ENCODE peak calls at places on chromosomes 4 and X, in four cellular contexts. I, K, P and H are unnamed samples.

GRCh38 chr4:72558655-72559054 is 10.4 kb downstream of the ADAMTS3 start:
- DNase-seq in P (no peak), I (no peak), K (no peak), H (no peak)

GRCh38 chrX:74835566-74835965 is 89.7 kb downstream of the NEXMIF start:
- DNase-seq in I (no peak), P (no peak), K (no peak), H (no peak)

GRCh38 chrX:133859860-133860259 is 125.5 kb downstream of the GPC3 start:
- DNase-seq in I (no peak), P (no peak), K (peak; percentile 10), H (no peak)

GRCh38 chr4:109973529-109973905 is 60.8 kb downstream of the EGF start:
- DNase-seq in K (no peak), P (no peak), I (no peak), H (no peak)

GRCh38 chr4:181784881-181785280 is 458.3 kb upstream of the TENM3 start:
- DNase-seq in K (no peak), P (no peak), I (no peak), H (peak; percentile 29)

GRCh38 chr4:176945314-176945713 is 152.6 kb upstream of the VEGFC start:
- DNase-seq in P (no peak), K (no peak), I (no peak), H (no peak)

GRCh38 chrX:78303086-78303485 is 24.3 kb downstream of the CYSLTR1 start:
- DNase-seq in P (no peak), K (no peak), I (no peak), H (no peak)

GRCh38 chr4:85127653-85128052 is 161.2 kb upstream of the WDFY3 start:
- DNase-seq in I (peak; percentile 82), P (no peak), K (peak; percentile 22), H (peak; percentile 54)

GRCh38 chr4:74370912-74371311 is 6.0 kb downstream of the EREG start:
- DNase-seq in P (no peak), I (peak; percentile 41), K (peak; percentile 58), H (peak; percentile 44)

GRCh38 chrX:39848243-39848642 is 249.5 kb downstream of the BCOR start:
- DNase-seq in I (peak; percentile 39), K (no peak), P (no peak), H (no peak)

GRCh38 chrX:79036152-79036551 is 91.0 kb downstream of the P2RY10 start:
- DNase-seq in I (no peak), K (no peak), P (no peak), H (no peak)

GRCh38 chr4:152778656-152779512 is 646 bp downstream of the TIGD4 start:
- DNase-seq in P (no peak), I (peak; percentile 17), K (peak; percentile 25), H (peak; percentile 22)

GRCh38 chrX:75278991-75279390 is 5.1 kb downstream of the UPRT start:
- DNase-seq in I (no peak), P (no peak), K (peak; percentile 21), H (no peak)

GRCh38 chrX:24448762-24449161 is 16.3 kb upstream of the PDK3 start:
- DNase-seq in P (no peak), I (no peak), K (peak; percentile 1), H (no peak)

GRCh38 chr4:96175871-96176270 is 336.0 kb downstream of the PDHA2 start:
- DNase-seq in I (no peak), K (no peak), P (no peak), H (no peak)

GRCh38 chr4:186699881-186700397 is 23.7 kb downstream of the FAT1 start:
- DNase-seq in P (no peak), I (no peak), K (no peak), H (no peak)

GRCh38 chrX:139890991-139891700 is 41.7 kb downstream of the ATP11C start:
- DNase-seq in K (peak; percentile 58), P (no peak), I (no peak), H (no peak)

GRCh38 chrX:40945366-40945713 is 139.9 kb upstream of the USP9X start:
- DNase-seq in P (no peak), K (peak; percentile 81), I (peak; percentile 42), H (no peak)

GRCh38 chr4:15753786-15754185 is 24.3 kb upstream of the CD38 start:
- DNase-seq in I (no peak), P (no peak), K (no peak), H (no peak)